ENCODE peak calls at places on chromosome 9, in four cellular contexts. I is activated CD4-positive, alpha-beta T cell treated with anti-CD3 and anti-CD28 coated beads for 24 hours; H is stimulated activated naive CD4-positive, alpha-beta T cell; O is naive thymus-derived CD4-positive, alpha-beta T cell. C is an unnamed sample.
A peak's percentile ranks its signal among the peaks of the same experiment; 100 is the strongest.

GRCh38 chr9:125604189-125604588 is 102.8 kb downstream of the MAPKAP1 start:
- DNase-seq in I (no peak), H (no peak), O (no peak), C (no peak)

GRCh38 chr9:89312154-89312616 is 1.2 kb downstream of the CKS2 start:
- DNase-seq in H (no peak), I (no peak), O (no peak), C (peak; percentile 47)

GRCh38 chr9:84917366-84918063 is 248.0 kb downstream of the NTRK2 start:
- DNase-seq in I (no peak), O (no peak), H (no peak), C (peak; percentile 49)

GRCh38 chr9:130186839-130187522 is 14.8 kb downstream of the NCS1 start:
- DNase-seq in O (no peak), H (no peak), I (no peak), C (peak; percentile 61)

GRCh38 chr9:13750639-13751038 is 471.1 kb upstream of the MPDZ start:
- DNase-seq in O (no peak), H (no peak), I (no peak), C (no peak)

GRCh38 chr9:20024159-20024571 is 235.3 kb upstream of the SLC24A2 start:
- DNase-seq in H (no peak), O (no peak), I (no peak), C (peak; percentile 15)

GRCh38 chr9:120742951-120743416 is 28.7 kb upstream of the MEGF9 start:
- DNase-seq in H (peak; percentile 21), I (no peak), O (no peak), C (peak; percentile 60)

GRCh38 chr9:105291938-105292337 is 47.5 kb downstream of the SLC44A1 start:
- DNase-seq in H (no peak), O (no peak), I (no peak), C (peak; percentile 44)

GRCh38 chr9:133142657-133143592 is 20.8 kb downstream of the GBGT1 start:
- DNase-seq in O (no peak), H (no peak), I (no peak), C (no peak)

GRCh38 chr9:135422340-135422944 is 57.1 kb upstream of the PPP1R26 start:
- DNase-seq in H (no peak), O (no peak), I (no peak), C (no peak)

GRCh38 chr9:134441227-134442086 is 115.2 kb downstream of the RXRA start:
- DNase-seq in I (no peak), H (no peak), O (no peak), C (no peak)

GRCh38 chr9:72150653-72151052 is 1.4 kb downstream of the GDA start:
- DNase-seq in I (no peak), H (no peak), O (no peak), C (no peak)

GRCh38 chr9:89513836-89514235 is 15.9 kb upstream of the SEMA4D start:
- DNase-seq in I (no peak), O (no peak), H (no peak), C (no peak)

GRCh38 chr9:26955222-26955903 is 849 bp upstream of the IFT74 start:
- DNase-seq in O (no peak), H (peak; percentile 36), I (no peak), C (peak; percentile 10)

GRCh38 chr9:128065907-128066712 is 1.0 kb downstream of the NAIF1 start:
- DNase-seq in O (no peak), I (no peak), H (no peak), C (no peak)

GRCh38 chr9:80605129-80605528 is 1033.4 kb downstream of the TLE4 start:
- DNase-seq in I (no peak), O (no peak), H (no peak), C (peak; percentile 40)

GRCh38 chr9:6408320-6408719 is 4.7 kb upstream of the UHRF2 start:
- DNase-seq in I (no peak), O (no peak), H (no peak), C (no peak)

GRCh38 chr9:3332802-3333201 is 193.0 kb downstream of the RFX3 start:
- DNase-seq in H (no peak), O (no peak), I (no peak), C (peak; percentile 7)

GRCh38 chr9:87065981-87066380 is 118.7 kb upstream of the GAS1 start:
- DNase-seq in H (no peak), O (no peak), I (no peak), C (no peak)